ENCODE peak calls at places on chromosome 6, in five cellular contexts. One of them, this sample, is unnamed.

GRCh38 chr6:142213402-142213801 is 66.3 kb downstream of the VTA1 start:
- DNase-seq in AG08395: no peak
- DNase-seq in NCI-H1694: no peak
- DNase-seq in left cardiac atrium: no peak
- DNase-seq in WTC11: no peak
- DNase-seq in this sample: no peak

GRCh38 chr6:53009511-53009910 is 14.4 kb upstream of the GSTA4 start:
- DNase-seq in AG08395: no peak
- DNase-seq in NCI-H1694: no peak
- DNase-seq in left cardiac atrium: no peak
- DNase-seq in WTC11: no peak
- DNase-seq in this sample: no peak

GRCh38 chr6:151485616-151486015 is 8.2 kb upstream of the CCDC170 start:
- DNase-seq in AG08395: no peak
- DNase-seq in NCI-H1694: no peak
- DNase-seq in left cardiac atrium: no peak
- DNase-seq in WTC11: no peak
- DNase-seq in this sample: no peak

GRCh38 chr6:139679516-139680179 is 305.2 kb upstream of the CITED2 start:
- DNase-seq in AG08395: no peak
- DNase-seq in NCI-H1694: no peak
- DNase-seq in left cardiac atrium: no peak
- DNase-seq in WTC11: no peak
- DNase-seq in this sample: no peak

GRCh38 chr6:140744648-140745320 is 1370.3 kb upstream of the CITED2 start:
- DNase-seq in AG08395: peak; percentile 46
- DNase-seq in NCI-H1694: no peak
- DNase-seq in left cardiac atrium: no peak
- DNase-seq in WTC11: no peak
- DNase-seq in this sample: no peak

GRCh38 chr6:53598584-53598983 is 53.7 kb upstream of the GCLC start:
- DNase-seq in AG08395: no peak
- DNase-seq in NCI-H1694: no peak
- DNase-seq in left cardiac atrium: no peak
- DNase-seq in WTC11: no peak
- DNase-seq in this sample: no peak

GRCh38 chr6:25481267-25481666 is 170.7 kb upstream of the SCGN start:
- DNase-seq in AG08395: no peak
- DNase-seq in NCI-H1694: no peak
- DNase-seq in left cardiac atrium: no peak
- DNase-seq in WTC11: no peak
- DNase-seq in this sample: no peak

GRCh38 chr6:22399693-22400092 is 102.9 kb upstream of the PRL start:
- DNase-seq in AG08395: peak; percentile 12
- DNase-seq in NCI-H1694: no peak
- DNase-seq in left cardiac atrium: no peak
- DNase-seq in WTC11: no peak
- DNase-seq in this sample: no peak

GRCh38 chr6:17877196-17877889 is 110.1 kb downstream of the KIF13A start:
- DNase-seq in AG08395: peak; percentile 18
- DNase-seq in NCI-H1694: no peak
- DNase-seq in left cardiac atrium: no peak
- DNase-seq in WTC11: no peak
- DNase-seq in this sample: no peak

GRCh38 chr6:27771240-27771639 is 141.0 kb downstream of the OR2B2 start:
- DNase-seq in AG08395: no peak
- DNase-seq in NCI-H1694: no peak
- DNase-seq in left cardiac atrium: no peak
- DNase-seq in WTC11: no peak
- DNase-seq in this sample: no peak

GRCh38 chr6:11404081-11404480 is 133.5 kb upstream of the TMEM170B start:
- DNase-seq in AG08395: no peak
- DNase-seq in NCI-H1694: no peak
- DNase-seq in left cardiac atrium: no peak
- DNase-seq in WTC11: no peak
- DNase-seq in this sample: no peak

GRCh38 chr6:87702589-87702945 is 534 bp upstream of the AKIRIN2 start:
- DNase-seq in AG08395: no peak
- DNase-seq in NCI-H1694: no peak
- DNase-seq in left cardiac atrium: no peak
- DNase-seq in WTC11: no peak
- DNase-seq in this sample: no peak

GRCh38 chr6:166588691-166589333 is 2.3 kb upstream of the RAMACL start:
- DNase-seq in AG08395: peak; percentile 66
- DNase-seq in NCI-H1694: no peak
- DNase-seq in left cardiac atrium: no peak
- DNase-seq in WTC11: peak; percentile 35
- DNase-seq in this sample: no peak

GRCh38 chr6:111712398-111712797 is 106.7 kb upstream of the TRAF3IP2 start:
- DNase-seq in AG08395: peak; percentile 56
- DNase-seq in NCI-H1694: no peak
- DNase-seq in left cardiac atrium: no peak
- DNase-seq in WTC11: no peak
- DNase-seq in this sample: no peak

GRCh38 chr6:56758120-56758519 is 115.4 kb upstream of the DST start:
- DNase-seq in AG08395: peak; percentile 34
- DNase-seq in NCI-H1694: no peak
- DNase-seq in left cardiac atrium: no peak
- DNase-seq in WTC11: no peak
- DNase-seq in this sample: no peak

This sample was measured in activated gamma-delta T cell.